ENCODE peak calls at places on chromosomes 7 and 10, in nine cellular contexts. Z is adrenal gland, W is MM.1S, F is Panc1, J is cardiac fibroblast, C is psoas muscle, Y is brain microvascular endothelial cell, O is breast epithelium, A is AG04449. G is an unnamed sample.

GRCh38 chr7:155618708-155619633 is 25.5 kb upstream of the RBM33 start:
- DNase-seq in F (no peak), J (peak), W (no peak), C (no peak), O (no peak), Y (peak), A (no peak), Z (no peak), G (no peak)

GRCh38 chr10:70360215-70360614 is 22.2 kb downstream of the LRRC20 start:
- DNase-seq in O (no peak), W (no peak), C (no peak), F (no peak), Z (no peak), Y (no peak), J (no peak), A (no peak), G (no peak)

GRCh38 chr10:120172371-120172770 is 279.8 kb downstream of the SEC23IP start:
- DNase-seq in C (no peak), Z (no peak), O (no peak), J (no peak), W (no peak), Y (peak), F (no peak), A (peak), G (no peak)

GRCh38 chr10:49230004-49230403 is 41.8 kb upstream of the TMEM273 start:
- DNase-seq in Y (no peak), O (no peak), W (no peak), C (no peak), A (no peak), Z (no peak), F (no peak), J (no peak), G (no peak)

GRCh38 chr7:151131622-151132293 is 35.7 kb downstream of the GBX1 start:
- DNase-seq in Z (no peak), W (no peak), Y (no peak), A (no peak), O (no peak), J (no peak), C (peak), F (no peak), G (no peak)

GRCh38 chr7:42262907-42263466 is 26.0 kb upstream of the GLI3 start:
- DNase-seq in W (no peak), O (peak), Y (no peak), A (peak), C (peak), J (peak), Z (no peak), F (no peak), G (peak)

GRCh38 chr10:51198170-51198569 is 123.9 kb downstream of the PRKG1 start:
- DNase-seq in Z (no peak), W (no peak), J (no peak), O (no peak), C (no peak), Y (no peak), F (no peak), A (no peak), G (no peak)

GRCh38 chr7:101121996-101122932 is 4.6 kb upstream of the SERPINE1 start:
- DNase-seq in F (no peak), J (peak), A (peak), O (peak), C (peak), Y (peak), Z (peak), W (no peak), G (peak)

GRCh38 chr7:73351447-73352167 is 23.6 kb downstream of the FKBP6 start:
- DNase-seq in C (no peak), F (no peak), Z (no peak), A (no peak), Y (no peak), J (no peak), W (no peak), O (no peak), G (peak)

GRCh38 chr10:132036887-132037675 is 28.7 kb upstream of the JAKMIP3 start:
- DNase-seq in Z (no peak), O (no peak), A (no peak), J (peak), W (no peak), C (no peak), F (no peak), Y (no peak), G (no peak)

GRCh38 chr10:131841669-131842139 is 59.1 kb upstream of the PPP2R2D start:
- DNase-seq in O (no peak), A (no peak), W (no peak), C (peak), Y (no peak), Z (no peak), J (no peak), F (no peak), G (no peak)

GRCh38 chr7:51275532-51275931 is 41.1 kb downstream of the COBL start:
- DNase-seq in F (no peak), C (no peak), W (no peak), O (no peak), A (no peak), J (no peak), Y (no peak), Z (no peak), G (no peak)

GRCh38 chr10:30637881-30638467 is 8.4 kb upstream of the LYZL2 start:
- DNase-seq in O (no peak), F (peak), C (no peak), W (no peak), Y (peak), Z (peak), A (peak), J (peak), G (peak)

GRCh38 chr10:81027223-81027622 is 489.5 kb downstream of the SH2D4B start:
- DNase-seq in F (no peak), C (no peak), W (no peak), J (peak), Y (peak), Z (no peak), O (no peak), A (no peak), G (no peak)

GRCh38 chr7:20439786-20440185 is 109.1 kb downstream of the ITGB8 start:
- DNase-seq in C (no peak), J (no peak), Z (no peak), O (no peak), W (no peak), F (no peak), Y (no peak), A (no peak), G (no peak)

GRCh38 chr10:132912685-132913558 is 29.4 kb downstream of the CFAP46 start:
- DNase-seq in J (no peak), C (peak), W (no peak), Z (no peak), F (no peak), Y (no peak), O (no peak), A (no peak), G (no peak)

GRCh38 chr10:11170993-11171416 is 153.3 kb downstream of the CELF2 start:
- DNase-seq in O (no peak), Y (no peak), A (no peak), J (no peak), W (peak), Z (no peak), F (no peak), C (no peak), G (no peak)

GRCh38 chr10:82392533-82392932 is 517.5 kb downstream of the NRG3 start:
- DNase-seq in A (no peak), Y (no peak), O (no peak), F (no peak), C (no peak), J (no peak), Z (no peak), W (no peak), G (no peak)

GRCh38 chr7:80603940-80604339 is 34.5 kb upstream of the CD36 start:
- DNase-seq in Z (no peak), F (no peak), O (no peak), Y (no peak), J (no peak), W (no peak), C (no peak), A (no peak), G (no peak)

GRCh38 chr7:132130497-132130896 is 445.8 kb downstream of the PLXNA4 start:
- DNase-seq in Y (no peak), O (no peak), Z (no peak), W (no peak), J (no peak), F (no peak), A (no peak), C (no peak), G (no peak)

GRCh38 chr10:91194497-91195179 is 25.8 kb upstream of the PCGF5 start:
- DNase-seq in Z (no peak), O (no peak), Y (peak), A (no peak), F (no peak), W (no peak), J (peak), C (no peak), G (peak)

GRCh38 chr7:30884881-30885280 is 26.8 kb upstream of the AQP1 start:
- DNase-seq in C (no peak), Z (no peak), F (no peak), Y (no peak), O (no peak), A (no peak), W (no peak), J (no peak), G (no peak)

GRCh38 chr7:30893357-30893756 is 18.3 kb upstream of the AQP1 start:
- DNase-seq in W (no peak), Z (no peak), O (no peak), F (no peak), A (no peak), C (peak), Y (peak), J (peak), G (peak)

GRCh38 chr7:30886608-30887011 is 25.0 kb upstream of the AQP1 start:
- DNase-seq in J (no peak), W (no peak), O (no peak), F (no peak), Y (peak), A (no peak), Z (no peak), C (no peak), G (no peak)

GRCh38 chr7:30887464-30887872 is 24.2 kb upstream of the AQP1 start:
- DNase-seq in J (no peak), A (no peak), W (no peak), O (no peak), C (no peak), Z (no peak), Y (no peak), F (no peak), G (no peak)

GRCh38 chr7:30888783-30889182 is 22.9 kb upstream of the AQP1 start:
- DNase-seq in W (no peak), F (no peak), Z (peak), A (peak), Y (peak), O (no peak), J (peak), C (no peak), G (peak)
- TF ChIP-seq CTCF in W (no peak), F (no peak), Z (no peak), A (no peak), Y (no peak), O (no peak), J (no peak), C (no peak), G (no peak)

GRCh38 chr7:143285454-143285756 is 647 bp downstream of the TMEM139 start:
- DNase-seq in F (no peak), Y (no peak), O (peak), W (no peak), J (no peak), Z (no peak), C (no peak), A (no peak), G (no peak)

GRCh38 chr7:143283344-143283743 is 1.4 kb upstream of the TMEM139 start:
- DNase-seq in J (no peak), F (no peak), O (no peak), Y (no peak), C (no peak), Z (no peak), W (no peak), A (no peak), G (no peak)

GRCh38 chr7:143285806-143286521 is 1.2 kb downstream of the TMEM139 start:
- DNase-seq in Y (no peak), J (no peak), F (no peak), O (no peak), C (no peak), Z (no peak), W (no peak), A (no peak), G (no peak)

GRCh38 chr7:143286522-143286890 is 1.6 kb upstream of the CASP2 start:
- DNase-seq in J (no peak), Z (no peak), W (no peak), Y (no peak), A (no peak), O (no peak), F (no peak), C (no peak), G (no peak)

GRCh38 chr7:143284591-143285453 is at the start of gene TMEM139:
- DNase-seq in W (no peak), Y (no peak), C (no peak), A (no peak), O (peak), Z (no peak), F (no peak), J (no peak), G (no peak)
- H3K4me3 ChIP-seq in W (no peak), Y (no peak), C (no peak), A (no peak), O (no peak), Z (no peak), F (peak), J (no peak), G (no peak)

GRCh38 chr7:65477326-65477725 is 103.7 kb downstream of the ZNF92 start:
- DNase-seq in A (no peak), Z (peak), W (no peak), F (no peak), C (no peak), Y (no peak), J (peak), O (no peak), G (no peak)
- TF ChIP-seq CTCF in A (no peak), Z (no peak), W (peak), F (peak), C (no peak), Y (peak), J (peak), O (no peak), G (no peak)

GRCh38 chr10:47378606-47379444 is 5.3 kb downstream of the ZNF488 start:
- DNase-seq in J (no peak), O (peak), Z (no peak), F (no peak), C (peak), W (no peak), A (no peak), Y (no peak), G (no peak)

GRCh38 chr10:47381427-47382379 is 2.4 kb downstream of the ZNF488 start:
- DNase-seq in J (no peak), Y (no peak), A (no peak), O (no peak), C (no peak), W (no peak), Z (no peak), F (no peak), G (no peak)

GRCh38 chr10:47379901-47380300 is 4.2 kb downstream of the ZNF488 start:
- DNase-seq in A (no peak), F (no peak), Z (no peak), C (peak), J (no peak), W (no peak), Y (no peak), O (peak), G (no peak)

GRCh38 chr10:47379445-47379785 is 4.7 kb downstream of the ZNF488 start:
- DNase-seq in A (no peak), Y (no peak), F (no peak), W (no peak), C (peak), J (no peak), O (peak), Z (no peak), G (no peak)

GRCh38 chr10:47380341-47381215 is 3.5 kb downstream of the ZNF488 start:
- DNase-seq in O (peak), Z (no peak), J (no peak), C (peak), A (no peak), W (no peak), F (no peak), Y (no peak), G (no peak)
- H3K4me3 ChIP-seq in O (no peak), Z (no peak), J (no peak), C (no peak), A (no peak), W (no peak), F (no peak), Y (no peak), G (no peak)

GRCh38 chr7:28296571-28297483 is 115.5 kb upstream of the CREB5 start:
- DNase-seq in W (peak), C (no peak), Y (no peak), O (no peak), Z (peak), A (no peak), F (no peak), J (peak), G (peak)
- TF ChIP-seq CTCF in W (peak), C (peak), Y (peak), O (no peak), Z (peak), A (peak), F (peak), J (peak), G (peak)

DNA sequence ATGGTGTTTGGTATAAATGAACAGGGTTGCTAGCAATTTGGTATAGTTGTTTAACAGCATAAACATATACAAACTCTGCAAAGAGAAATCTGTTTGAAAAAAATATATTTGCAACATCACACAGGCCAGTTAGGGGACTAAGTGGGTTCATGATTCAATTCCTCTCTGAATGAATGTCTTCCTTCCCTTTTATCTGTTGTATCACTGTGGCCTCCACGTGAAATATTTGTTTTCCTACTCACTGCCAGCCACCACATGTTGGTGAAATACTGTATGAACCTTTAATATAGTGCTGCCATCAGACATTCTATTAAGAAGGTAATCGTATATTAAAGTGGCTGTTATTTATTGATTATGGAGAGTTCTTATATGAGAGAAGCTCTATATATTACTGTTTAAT is 157.0 kb downstream of the ARID5B start:
- DNase-seq in C (no peak), W (no peak), Y (no peak), Z (no peak), J (no peak), F (no peak), O (no peak), A (no peak), G (no peak)
- H3K4me3 ChIP-seq in C (peak), W (no peak), Y (no peak), Z (no peak), J (no peak), F (no peak), O (peak), A (no peak), G (no peak)

GRCh38 chr7:120334475-120334874 is 61.5 kb downstream of the KCND2 start:
- DNase-seq in F (no peak), Y (no peak), O (no peak), A (no peak), W (no peak), Z (no peak), J (no peak), C (no peak), G (no peak)

GRCh38 chr7:120332433-120332832 is 59.5 kb downstream of the KCND2 start:
- DNase-seq in Y (no peak), A (no peak), W (no peak), C (no peak), J (no peak), F (no peak), O (no peak), Z (no peak), G (no peak)

GRCh38 chr7:120337308-120337907 is 64.4 kb downstream of the KCND2 start:
- DNase-seq in C (no peak), W (peak), Z (no peak), F (no peak), A (no peak), O (no peak), Y (peak), J (peak), G (peak)
- TF ChIP-seq CTCF in C (no peak), W (peak), Z (peak), F (peak), A (peak), O (peak), Y (peak), J (peak), G (peak)

GRCh38 chr7:92623544-92623943 is 33.4 kb upstream of the FAM133B start:
- DNase-seq in J (no peak), C (no peak), Z (no peak), Y (no peak), W (no peak), O (no peak), A (no peak), F (no peak), G (no peak)
- H3K4me3 ChIP-seq in J (no peak), C (no peak), Z (no peak), Y (no peak), W (no peak), O (no peak), A (no peak), F (no peak), G (no peak)

GRCh38 chr7:158395349-158395748 is 192.3 kb downstream of the PTPRN2 start:
- DNase-seq in J (no peak), W (no peak), F (no peak), Z (no peak), C (no peak), A (no peak), Y (no peak), O (no peak), G (no peak)

GRCh38 chr7:158393926-158394625 is 193.5 kb downstream of the PTPRN2 start:
- DNase-seq in A (no peak), C (no peak), F (no peak), Z (no peak), Y (no peak), O (no peak), W (no peak), J (no peak), G (no peak)

GRCh38 chr7:158396301-158396905 is 191.2 kb downstream of the PTPRN2 start:
- DNase-seq in J (no peak), C (no peak), O (no peak), Y (no peak), F (no peak), Z (no peak), A (no peak), W (no peak), G (no peak)

GRCh38 chr7:158395780-158396214 is 191.8 kb downstream of the PTPRN2 start:
- DNase-seq in C (no peak), F (no peak), O (no peak), Z (no peak), W (no peak), Y (no peak), A (no peak), J (no peak), G (no peak)

DNA sequence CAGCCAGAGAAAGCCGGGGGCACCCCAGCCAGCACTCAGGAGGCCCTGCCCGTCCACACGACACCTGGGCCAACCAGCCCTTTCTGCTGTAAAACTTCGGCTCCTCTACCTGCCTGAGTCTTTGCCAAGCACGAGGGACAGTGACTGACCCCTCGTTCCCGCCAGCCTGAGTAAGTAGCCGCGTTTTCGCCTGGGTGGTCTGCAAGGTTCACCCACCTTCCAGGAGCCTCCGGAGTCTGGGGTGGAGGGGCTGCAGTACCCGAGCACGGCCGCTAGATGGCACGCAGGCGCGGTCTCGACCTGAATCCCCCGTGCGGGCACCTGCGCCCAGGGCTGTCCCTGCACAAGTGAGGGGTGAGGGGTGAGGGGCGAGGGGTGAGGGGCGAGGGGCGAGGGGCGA is 192.7 kb downstream of the PTPRN2 start:
- DNase-seq in C (no peak), W (peak), Z (peak), O (no peak), F (no peak), J (no peak), Y (no peak), A (no peak), G (no peak)
- TF ChIP-seq CTCF in C (peak), W (peak), Z (peak), O (peak), F (peak), J (peak), Y (peak), A (no peak), G (peak)

DNA sequence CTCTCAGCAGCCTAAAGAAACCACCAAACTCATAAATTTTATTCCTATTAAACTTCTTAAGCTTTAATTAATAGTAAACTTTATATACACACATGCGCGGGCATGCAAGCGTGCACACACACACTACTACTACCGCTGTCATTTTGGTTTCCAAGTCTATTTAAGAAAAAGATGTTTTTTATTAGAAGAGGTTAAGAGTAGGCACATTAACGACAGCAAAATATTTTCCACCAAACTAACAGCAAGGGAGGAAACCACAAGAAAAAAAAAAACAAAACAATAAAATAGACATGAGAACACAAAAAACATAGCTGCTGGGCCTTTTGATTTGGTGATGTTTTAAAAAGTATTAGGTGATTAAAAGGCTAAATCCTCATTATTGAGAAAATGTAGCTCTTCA is 28.6 kb downstream of the RTKN2 start:
- DNase-seq in Z (no peak), O (no peak), A (no peak), Y (no peak), C (no peak), J (peak), F (no peak), W (no peak), G (peak)
- H3K4me3 ChIP-seq in Z (no peak), O (no peak), A (no peak), Y (no peak), C (no peak), J (no peak), F (no peak), W (no peak), G (no peak)

G was measured in fibroblast of pulmonary artery.